ENCODE peak calls at places on chromosomes 13 and 19, in nine cellular contexts. C, H, K, D, W, P, G, B and Z are unnamed samples.

GRCh38 chr19:49141352-49141751 is 13.8 kb downstream of the HRC start:
- DNase-seq in H (no peak), K (no peak), D (no peak), W (no peak), P (no peak), B (no peak), C (no peak), G (no peak), Z (no peak)

GRCh38 chr13:49374585-49375290 is 69.1 kb downstream of the CAB39L start:
- DNase-seq in D (no peak), C (no peak), H (peak), P (peak), B (no peak), K (no peak), W (peak), G (peak), Z (no peak)

GRCh38 chr19:40921005-40921897 is 39.2 kb upstream of the CYP2A7 start:
- DNase-seq in B (no peak), C (no peak), W (no peak), D (peak), P (peak), K (no peak), G (no peak), H (no peak), Z (no peak)

GRCh38 chr13:91166714-91167511 is 180.6 kb upstream of the MIR17HG start:
- DNase-seq in P (no peak), K (no peak), W (no peak), G (no peak), D (no peak), B (no peak), C (no peak), H (no peak), Z (no peak)

GRCh38 chr13:113930711-113931637 is 42.9 kb downstream of the C13orf46 start:
- DNase-seq in G (no peak), W (no peak), D (peak), K (no peak), H (no peak), B (peak), C (no peak), P (no peak), Z (peak)

GRCh38 chr13:112943309-112944125 is 25.5 kb upstream of the MCF2L start:
- DNase-seq in C (no peak), K (no peak), H (peak), W (no peak), P (no peak), G (no peak), D (peak), B (peak), Z (peak)

GRCh38 chr19:43290568-43291359 is 21.4 kb upstream of the PSG9 start:
- DNase-seq in W (no peak), P (no peak), H (no peak), G (peak), K (no peak), D (no peak), C (no peak), B (no peak), Z (no peak)

GRCh38 chr13:31556376-31556775 is 182.9 kb upstream of the RXFP2 start:
- DNase-seq in P (peak), H (no peak), B (no peak), K (no peak), D (no peak), C (no peak), G (no peak), W (peak), Z (no peak)

GRCh38 chr13:53200498-53201453 is 172.2 kb downstream of the OLFM4 start:
- DNase-seq in H (no peak), C (no peak), K (no peak), D (peak), B (no peak), W (no peak), P (no peak), G (no peak), Z (no peak)

GRCh38 chr13:83503424-83503823 is 378.9 kb downstream of the SLITRK1 start:
- DNase-seq in G (no peak), W (peak), C (no peak), D (no peak), H (peak), B (no peak), P (no peak), K (no peak), Z (no peak)